ENCODE peak calls at places on chromosomes 1 and 21, in ten cellular contexts. One of them, this sample, is unnamed.

GRCh38 chr21:28731700-28732321 is 260.9 kb downstream of the LTN1 start:
- DNase-seq in stomach: no peak
- DNase-seq in tibial nerve: no peak
- DNase-seq in A549: no peak
- DNase-seq in esophagus muscularis mucosa: no peak
- DNase-seq in K562: no peak
- DNase-seq in transverse colon: no peak
- DNase-seq in suprapubic skin: no peak
- DNase-seq in HepG2: no peak
- DNase-seq in sigmoid colon: no peak
- DNase-seq in this sample: no peak

GRCh38 chr21:23488245-23488644 is 2119.0 kb downstream of the MRPL39 start:
- DNase-seq in stomach: no peak
- DNase-seq in tibial nerve: no peak
- DNase-seq in A549: no peak
- DNase-seq in esophagus muscularis mucosa: no peak
- DNase-seq in K562: no peak
- DNase-seq in transverse colon: no peak
- DNase-seq in suprapubic skin: no peak
- DNase-seq in HepG2: no peak
- DNase-seq in sigmoid colon: no peak
- DNase-seq in this sample: no peak

GRCh38 chr1:47569681-47570470 is 132.0 kb downstream of the FOXD2 start:
- DNase-seq in stomach: peak
- DNase-seq in tibial nerve: no peak
- DNase-seq in A549: peak
- DNase-seq in esophagus muscularis mucosa: no peak
- DNase-seq in K562: no peak
- DNase-seq in transverse colon: peak
- DNase-seq in suprapubic skin: no peak
- DNase-seq in HepG2: peak
- DNase-seq in sigmoid colon: no peak
- DNase-seq in this sample: no peak

GRCh38 chr1:165852896-165853295 is 25.5 kb downstream of the UCK2 start:
- DNase-seq in stomach: no peak
- DNase-seq in tibial nerve: no peak
- DNase-seq in A549: no peak
- DNase-seq in esophagus muscularis mucosa: no peak
- DNase-seq in K562: no peak
- DNase-seq in transverse colon: no peak
- DNase-seq in suprapubic skin: no peak
- DNase-seq in HepG2: no peak
- DNase-seq in sigmoid colon: no peak
- DNase-seq in this sample: no peak

GRCh38 chr1:63274979-63275378 is 47.4 kb upstream of the FOXD3 start:
- DNase-seq in stomach: no peak
- DNase-seq in tibial nerve: no peak
- DNase-seq in A549: no peak
- DNase-seq in esophagus muscularis mucosa: no peak
- DNase-seq in K562: no peak
- DNase-seq in transverse colon: no peak
- DNase-seq in suprapubic skin: no peak
- DNase-seq in HepG2: no peak
- DNase-seq in sigmoid colon: no peak
- DNase-seq in this sample: no peak

GRCh38 chr1:23419180-23419579 is 5.4 kb downstream of the TCEA3 start:
- DNase-seq in stomach: no peak
- DNase-seq in tibial nerve: no peak
- DNase-seq in A549: no peak
- DNase-seq in esophagus muscularis mucosa: no peak
- DNase-seq in K562: no peak
- DNase-seq in transverse colon: no peak
- DNase-seq in suprapubic skin: no peak
- DNase-seq in HepG2: no peak
- DNase-seq in sigmoid colon: no peak
- DNase-seq in this sample: no peak

GRCh38 chr21:27206368-27206982 is 239.6 kb upstream of the ADAMTS5 start:
- DNase-seq in stomach: no peak
- DNase-seq in tibial nerve: no peak
- DNase-seq in A549: no peak
- DNase-seq in esophagus muscularis mucosa: no peak
- DNase-seq in K562: no peak
- DNase-seq in transverse colon: no peak
- DNase-seq in suprapubic skin: no peak
- DNase-seq in HepG2: no peak
- DNase-seq in sigmoid colon: no peak
- DNase-seq in this sample: no peak

GRCh38 chr1:4931486-4931885 is 277.1 kb downstream of the AJAP1 start:
- DNase-seq in stomach: no peak
- DNase-seq in tibial nerve: no peak
- DNase-seq in A549: no peak
- DNase-seq in esophagus muscularis mucosa: no peak
- DNase-seq in K562: no peak
- DNase-seq in transverse colon: no peak
- DNase-seq in suprapubic skin: no peak
- DNase-seq in HepG2: no peak
- DNase-seq in sigmoid colon: no peak
- DNase-seq in this sample: peak

GRCh38 chr1:145695781-145696629 is 11.2 kb downstream of the PDZK1 start:
- DNase-seq in stomach: no peak
- DNase-seq in tibial nerve: no peak
- DNase-seq in A549: no peak
- DNase-seq in esophagus muscularis mucosa: no peak
- DNase-seq in K562: no peak
- DNase-seq in transverse colon: no peak
- DNase-seq in suprapubic skin: no peak
- DNase-seq in HepG2: no peak
- DNase-seq in sigmoid colon: no peak
- DNase-seq in this sample: no peak

GRCh38 chr1:71232786-71233185 is 152.0 kb upstream of the ZRANB2 start:
- DNase-seq in stomach: no peak
- DNase-seq in tibial nerve: no peak
- DNase-seq in A549: no peak
- DNase-seq in esophagus muscularis mucosa: no peak
- DNase-seq in K562: no peak
- DNase-seq in transverse colon: no peak
- DNase-seq in suprapubic skin: no peak
- DNase-seq in HepG2: no peak
- DNase-seq in sigmoid colon: no peak
- DNase-seq in this sample: no peak

GRCh38 chr1:218674280-218674773 is 329.2 kb downstream of the TGFB2 start:
- DNase-seq in stomach: no peak
- DNase-seq in tibial nerve: no peak
- DNase-seq in A549: peak
- DNase-seq in esophagus muscularis mucosa: no peak
- DNase-seq in K562: no peak
- DNase-seq in transverse colon: no peak
- DNase-seq in suprapubic skin: no peak
- DNase-seq in HepG2: peak
- DNase-seq in sigmoid colon: no peak
- DNase-seq in this sample: peak

GRCh38 chr1:158227904-158228623 is 26.2 kb upstream of the CD1A start:
- DNase-seq in stomach: no peak
- DNase-seq in tibial nerve: no peak
- DNase-seq in A549: no peak
- DNase-seq in esophagus muscularis mucosa: no peak
- DNase-seq in K562: no peak
- DNase-seq in transverse colon: no peak
- DNase-seq in suprapubic skin: no peak
- DNase-seq in HepG2: no peak
- DNase-seq in sigmoid colon: no peak
- DNase-seq in this sample: no peak

GRCh38 chr21:43598416-43599120 is 60.7 kb downstream of the HSF2BP start:
- DNase-seq in stomach: no peak
- DNase-seq in tibial nerve: no peak
- DNase-seq in A549: no peak
- DNase-seq in esophagus muscularis mucosa: no peak
- DNase-seq in K562: no peak
- DNase-seq in transverse colon: no peak
- DNase-seq in suprapubic skin: no peak
- DNase-seq in HepG2: no peak
- DNase-seq in sigmoid colon: no peak
- DNase-seq in this sample: no peak

DNA sequence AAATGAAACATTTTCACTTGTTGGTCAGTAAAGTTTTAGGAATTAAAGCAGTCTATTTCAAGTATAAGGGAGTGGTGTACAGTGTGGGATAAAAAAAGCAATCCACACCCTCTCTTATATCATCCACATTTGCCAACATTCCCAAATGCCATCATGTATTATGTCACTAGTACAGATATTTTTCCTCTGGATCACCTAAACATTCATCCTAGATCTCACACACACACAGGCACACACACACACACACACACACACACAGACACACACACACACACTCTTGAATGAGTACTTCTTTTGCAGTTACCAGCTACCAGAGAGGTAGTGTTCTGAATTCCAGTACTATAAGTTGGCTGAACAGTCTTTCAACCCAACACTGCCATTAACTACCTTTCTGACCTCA is 1369.1 kb upstream of the ADGRL4 start:
- DNase-seq in stomach: no peak
- DNase-seq in tibial nerve: no peak
- DNase-seq in A549: no peak
- DNase-seq in esophagus muscularis mucosa: no peak
- DNase-seq in K562: no peak
- DNase-seq in transverse colon: no peak
- DNase-seq in suprapubic skin: no peak
- DNase-seq in HepG2: no peak
- DNase-seq in sigmoid colon: no peak
- DNase-seq in this sample: no peak
- TF ChIP-seq EP300 in stomach: no peak
- TF ChIP-seq EP300 in tibial nerve: no peak
- TF ChIP-seq EP300 in A549: no peak
- TF ChIP-seq EP300 in esophagus muscularis mucosa: no peak
- TF ChIP-seq EP300 in K562: no peak
- TF ChIP-seq EP300 in transverse colon: no peak
- TF ChIP-seq EP300 in suprapubic skin: no peak
- TF ChIP-seq EP300 in HepG2: no peak
- TF ChIP-seq EP300 in sigmoid colon: no peak
- TF ChIP-seq EP300 in this sample: no peak

GRCh38 chr1:207873055-207873890 is 37.7 kb downstream of the CD34 start:
- DNase-seq in stomach: no peak
- DNase-seq in tibial nerve: no peak
- DNase-seq in A549: no peak
- DNase-seq in esophagus muscularis mucosa: no peak
- DNase-seq in K562: peak
- DNase-seq in transverse colon: no peak
- DNase-seq in suprapubic skin: no peak
- DNase-seq in HepG2: no peak
- DNase-seq in sigmoid colon: no peak
- DNase-seq in this sample: no peak
- TF ChIP-seq EP300 in stomach: no peak
- TF ChIP-seq EP300 in tibial nerve: no peak
- TF ChIP-seq EP300 in A549: no peak
- TF ChIP-seq EP300 in esophagus muscularis mucosa: no peak
- TF ChIP-seq EP300 in K562: peak
- TF ChIP-seq EP300 in transverse colon: no peak
- TF ChIP-seq EP300 in suprapubic skin: no peak
- TF ChIP-seq EP300 in HepG2: no peak
- TF ChIP-seq EP300 in sigmoid colon: no peak
- TF ChIP-seq EP300 in this sample: no peak

DNA sequence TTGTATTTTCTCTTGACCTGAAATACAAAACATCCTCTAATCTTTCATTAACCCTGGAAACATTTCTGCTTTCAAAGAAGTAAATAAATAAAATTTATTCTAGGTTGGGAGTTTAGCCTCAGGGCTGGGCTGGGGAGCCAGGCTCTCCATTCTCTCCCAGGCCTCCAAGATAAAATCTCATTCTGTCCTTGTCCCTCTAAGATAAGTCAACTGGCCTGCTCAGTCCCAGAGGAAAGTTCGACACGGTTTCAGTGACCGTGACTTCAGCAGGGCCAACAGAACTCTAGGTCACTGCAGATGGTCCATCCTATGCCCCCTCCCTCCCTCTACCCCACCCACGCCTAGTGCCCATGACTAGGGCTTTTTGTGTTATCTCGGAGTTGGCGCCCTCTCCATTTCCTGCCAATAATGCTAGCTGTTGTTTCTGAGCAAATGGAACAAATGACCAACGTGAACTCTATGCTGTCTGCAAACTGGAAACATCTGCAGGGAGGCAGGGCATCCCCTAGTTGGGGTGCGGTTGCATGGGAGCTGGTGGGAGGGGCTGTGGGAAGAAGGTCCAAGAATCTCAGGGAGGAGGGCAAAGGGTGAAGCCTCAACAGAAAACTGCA is 10.1 kb upstream of the ADORA3 start:
- DNase-seq in stomach: no peak
- DNase-seq in tibial nerve: no peak
- DNase-seq in A549: no peak
- DNase-seq in esophagus muscularis mucosa: no peak
- DNase-seq in K562: no peak
- DNase-seq in transverse colon: no peak
- DNase-seq in suprapubic skin: no peak
- DNase-seq in HepG2: peak
- DNase-seq in sigmoid colon: peak
- DNase-seq in this sample: no peak
- TF ChIP-seq EP300 in stomach: no peak
- TF ChIP-seq EP300 in tibial nerve: peak
- TF ChIP-seq EP300 in A549: no peak
- TF ChIP-seq EP300 in esophagus muscularis mucosa: no peak
- TF ChIP-seq EP300 in K562: no peak
- TF ChIP-seq EP300 in transverse colon: no peak
- TF ChIP-seq EP300 in suprapubic skin: no peak
- TF ChIP-seq EP300 in HepG2: no peak
- TF ChIP-seq EP300 in sigmoid colon: no peak
- TF ChIP-seq EP300 in this sample: no peak

GRCh38 chr1:30419831-30420230 is 303.6 kb downstream of the MATN1 start:
- DNase-seq in stomach: no peak
- DNase-seq in tibial nerve: no peak
- DNase-seq in A549: no peak
- DNase-seq in esophagus muscularis mucosa: peak
- DNase-seq in K562: no peak
- DNase-seq in transverse colon: no peak
- DNase-seq in suprapubic skin: peak
- DNase-seq in HepG2: no peak
- DNase-seq in sigmoid colon: no peak
- DNase-seq in this sample: peak

GRCh38 chr1:30420519-30421050 is 302.8 kb downstream of the MATN1 start:
- DNase-seq in stomach: no peak
- DNase-seq in tibial nerve: no peak
- DNase-seq in A549: no peak
- DNase-seq in esophagus muscularis mucosa: peak
- DNase-seq in K562: no peak
- DNase-seq in transverse colon: no peak
- DNase-seq in suprapubic skin: peak
- DNase-seq in HepG2: no peak
- DNase-seq in sigmoid colon: peak
- DNase-seq in this sample: no peak

GRCh38 chr1:30425046-30425445 is 298.3 kb downstream of the MATN1 start:
- DNase-seq in stomach: no peak
- DNase-seq in tibial nerve: no peak
- DNase-seq in A549: no peak
- DNase-seq in esophagus muscularis mucosa: peak
- DNase-seq in K562: no peak
- DNase-seq in transverse colon: no peak
- DNase-seq in suprapubic skin: peak
- DNase-seq in HepG2: no peak
- DNase-seq in sigmoid colon: peak
- DNase-seq in this sample: no peak

GRCh38 chr1:30422251-30422650 is 301.1 kb downstream of the MATN1 start:
- DNase-seq in stomach: no peak
- DNase-seq in tibial nerve: no peak
- DNase-seq in A549: no peak
- DNase-seq in esophagus muscularis mucosa: peak
- DNase-seq in K562: no peak
- DNase-seq in transverse colon: no peak
- DNase-seq in suprapubic skin: no peak
- DNase-seq in HepG2: no peak
- DNase-seq in sigmoid colon: peak
- DNase-seq in this sample: peak

GRCh38 chr1:30423570-30423969 is 299.8 kb downstream of the MATN1 start:
- DNase-seq in stomach: no peak
- DNase-seq in tibial nerve: no peak
- DNase-seq in A549: no peak
- DNase-seq in esophagus muscularis mucosa: peak
- DNase-seq in K562: no peak
- DNase-seq in transverse colon: no peak
- DNase-seq in suprapubic skin: no peak
- DNase-seq in HepG2: no peak
- DNase-seq in sigmoid colon: peak
- DNase-seq in this sample: no peak
- TF ChIP-seq EP300 in stomach: no peak
- TF ChIP-seq EP300 in tibial nerve: no peak
- TF ChIP-seq EP300 in A549: no peak
- TF ChIP-seq EP300 in esophagus muscularis mucosa: no peak
- TF ChIP-seq EP300 in K562: no peak
- TF ChIP-seq EP300 in transverse colon: no peak
- TF ChIP-seq EP300 in suprapubic skin: no peak
- TF ChIP-seq EP300 in HepG2: no peak
- TF ChIP-seq EP300 in sigmoid colon: no peak
- TF ChIP-seq EP300 in this sample: no peak